ENCODE peak calls at places on chromosomes 11 and 22, in six cellular contexts. Z is coronary artery; U is activated CD8-positive, alpha-beta T cell treated with anti-CD3 and anti-CD28 coated beads for 36 hours; D is bronchial epithelial cell; C is body of pancreas; Y is mucosa of descending colon. V is an unnamed sample.

GRCh38 chr11:73875840-73876239 is 806 bp downstream of the COA4 start:
- DNase-seq in C (peak), D (no peak), U (no peak), Y (peak), Z (no peak), V (no peak)

GRCh38 chr11:78414321-78415051 is 3.1 kb downstream of the GAB2 start:
- DNase-seq in C (no peak), U (no peak), D (peak), Y (no peak), Z (no peak), V (no peak)

GRCh38 chr11:20864628-20865027 is 195.2 kb downstream of the NELL1 start:
- DNase-seq in Y (no peak), D (no peak), U (no peak), C (no peak), Z (no peak), V (no peak)

GRCh38 chr11:104657083-104657482 is 241.2 kb downstream of the CASP12 start:
- DNase-seq in Z (no peak), U (no peak), Y (no peak), D (no peak), C (no peak), V (no peak)

GRCh38 chr22:48740731-48741405 is 1086.8 kb downstream of the BRD1 start:
- DNase-seq in U (no peak), D (no peak), C (no peak), Y (no peak), Z (peak), V (no peak)

GRCh38 chr11:119663279-119663678 is 65.7 kb downstream of the NECTIN1 start:
- DNase-seq in C (no peak), Z (no peak), U (no peak), D (no peak), Y (no peak), V (no peak)

GRCh38 chr11:67295846-67296245 is 6.7 kb downstream of the ANKRD13D start:
- DNase-seq in D (no peak), U (no peak), Z (no peak), C (no peak), Y (no peak), V (no peak)

GRCh38 chr11:99015634-99016454 is 4.9 kb upstream of the CNTN5 start:
- DNase-seq in Y (peak), D (peak), Z (no peak), C (no peak), U (peak), V (peak)

GRCh38 chr11:35304900-35305299 is 114.5 kb downstream of the SLC1A2 start:
- DNase-seq in U (no peak), D (no peak), Z (no peak), C (no peak), Y (no peak), V (no peak)

GRCh38 chr22:36244522-36245391 is 5.4 kb upstream of the APOL2 start:
- DNase-seq in C (no peak), Z (peak), D (no peak), Y (no peak), U (no peak), V (no peak)

GRCh38 chr22:28009272-28009827 is 90.3 kb upstream of the PITPNB start:
- DNase-seq in Y (peak), C (peak), U (peak), Z (peak), D (peak), V (peak)

GRCh38 chr11:554824-555499 is 5.6 kb downstream of the LMNTD2 start:
- DNase-seq in U (peak), Z (no peak), C (peak), Y (peak), D (peak), V (peak)

GRCh38 chr22:28381427-28382167 is 298.0 kb downstream of the TTC28 start:
- DNase-seq in Y (no peak), U (no peak), Z (no peak), C (no peak), D (no peak), V (no peak)

GRCh38 chr11:123885570-123885969 is at the start of gene TMEM225:
- DNase-seq in Y (no peak), U (no peak), Z (no peak), C (no peak), D (no peak), V (no peak)

GRCh38 chr11:15711311-15711710 is 596.6 kb downstream of the INSC start:
- DNase-seq in Z (no peak), D (no peak), Y (no peak), C (no peak), U (no peak), V (no peak)

GRCh38 chr22:43783777-43784176 is 28.3 kb downstream of the EFCAB6 start:
- DNase-seq in Z (no peak), C (no peak), D (no peak), U (no peak), Y (no peak), V (no peak)
- TF ChIP-seq CTCF in Z (no peak), C (no peak), D (peak), U (no peak), Y (no peak), V (no peak)

GRCh38 chr11:83092488-83093384 is 21.0 kb upstream of the RAB30 start:
- DNase-seq in C (peak), Z (no peak), Y (peak), U (no peak), D (peak), V (no peak)

GRCh38 chr11:83088965-83089364 is 17.3 kb upstream of the RAB30 start:
- DNase-seq in U (no peak), D (no peak), Y (no peak), Z (no peak), C (no peak), V (no peak)

DNA sequence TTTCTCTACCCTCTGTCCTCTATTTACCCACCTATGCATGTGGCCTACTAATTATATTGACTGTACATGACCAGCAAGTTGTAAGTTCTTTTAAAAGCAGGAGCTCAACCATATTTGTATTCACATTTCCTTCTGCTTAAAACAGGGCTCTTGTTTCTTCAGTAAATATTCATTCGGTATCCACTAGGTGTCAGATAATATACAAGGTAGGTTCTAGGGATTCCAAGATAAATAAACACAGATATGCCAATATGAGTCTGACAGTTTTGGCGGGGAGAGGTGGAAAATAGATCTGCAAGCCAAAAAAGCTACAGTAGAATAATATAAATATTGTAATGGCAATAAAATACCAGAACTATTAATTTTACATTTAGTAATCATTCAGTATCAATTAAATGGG is 15.3 kb upstream of the RAB30 start:
- DNase-seq in Z (no peak), Y (no peak), D (peak), U (no peak), C (peak), V (no peak)
- TF ChIP-seq CTCF in Z (no peak), Y (no peak), D (no peak), U (no peak), C (peak), V (no peak)

GRCh38 chr22:39999144-39999757 is 4.5 kb downstream of the FAM83F start:
- DNase-seq in U (no peak), Y (peak), C (no peak), D (peak), Z (peak), V (no peak)
- TF ChIP-seq CTCF in U (no peak), Y (no peak), C (no peak), D (peak), Z (no peak), V (no peak)

GRCh38 chr22:21652010-21652546 is 10.0 kb downstream of the SDF2L1 start:
- DNase-seq in U (peak), Y (peak), D (peak), Z (peak), C (peak), V (peak)
- TF ChIP-seq CTCF in U (no peak), Y (no peak), D (no peak), Z (no peak), C (no peak), V (no peak)

V was measured in GM13976.